ENCODE peak calls at places on chromosomes 12 and 14, in seven cellular contexts. W is AG04450, F is HL-60, R is mesothelial cell of epicardium, K is A549, O is WTC11, J is fibroblast of lung. E is an unnamed sample.
A peak's percentile ranks its signal among the peaks of the same experiment; 100 is the strongest.

GRCh38 chr12:54017845-54018607 is 9.2 kb downstream of the HOXC8 start:
- DNase-seq in W (no peak), F (peak; percentile 57), R (peak; percentile 86), K (peak; percentile 92), O (peak; percentile 83), J (peak; percentile 52), E (peak; percentile 66)

GRCh38 chr12:22100952-22101748 is 55.1 kb downstream of the CMAS start:
- DNase-seq in W (peak; percentile 15), F (peak; percentile 71), R (no peak), K (no peak), O (peak; percentile 44), J (peak; percentile 83), E (peak; percentile 53)

GRCh38 chr14:62101189-62101588 is 339.0 kb downstream of the SNAPC1 start:
- DNase-seq in W (no peak), F (no peak), R (no peak), K (no peak), O (no peak), J (no peak), E (no peak)

GRCh38 chr12:12387521-12387920 is 30.6 kb downstream of the BORCS5 start:
- DNase-seq in W (no peak), F (no peak), R (no peak), K (no peak), O (no peak), J (peak; percentile 75), E (no peak)

GRCh38 chr14:58331111-58331510 is 32.8 kb downstream of the ARID4A start:
- DNase-seq in W (peak; percentile 94), F (peak; percentile 93), R (peak; percentile 93), K (peak; percentile 11), O (peak; percentile 17), J (peak; percentile 99), E (peak; percentile 69)

GRCh38 chr14:91454580-91454979 is 37.0 kb upstream of the CCDC88C start:
- DNase-seq in W (no peak), F (no peak), R (no peak), K (no peak), O (no peak), J (no peak), E (no peak)

GRCh38 chr12:67558775-67559174 is 89.8 kb upstream of the DYRK2 start:
- DNase-seq in W (no peak), F (no peak), R (no peak), K (no peak), O (no peak), J (no peak), E (no peak)

GRCh38 chr12:807041-807717 is 54.8 kb downstream of the WNK1 start:
- DNase-seq in W (no peak), F (no peak), R (no peak), K (no peak), O (no peak), J (no peak), E (no peak)

GRCh38 chr14:22839159-22839779 is 2.9 kb downstream of the MMP14 start:
- DNase-seq in W (no peak), F (no peak), R (no peak), K (no peak), O (no peak), J (peak; percentile 81), E (no peak)

GRCh38 chr12:26233620-26234019 is 38.2 kb downstream of the SSPN start:
- DNase-seq in W (peak; percentile 15), F (no peak), R (no peak), K (no peak), O (no peak), J (peak; percentile 44), E (no peak)

GRCh38 chr12:19967486-19967885 is 400.9 kb upstream of the PDE3A start:
- DNase-seq in W (peak; percentile 51), F (no peak), R (no peak), K (peak; percentile 49), O (no peak), J (peak; percentile 82), E (no peak)

GRCh38 chr14:75547552-75548250 is 25.4 kb downstream of the BATF start:
- DNase-seq in W (no peak), F (no peak), R (no peak), K (no peak), O (no peak), J (no peak), E (no peak)

GRCh38 chr14:105026789-105027563 is 6.1 kb upstream of the CDCA4 start:
- DNase-seq in W (no peak), F (no peak), R (no peak), K (no peak), O (no peak), J (peak; percentile 70), E (no peak)

DNA sequence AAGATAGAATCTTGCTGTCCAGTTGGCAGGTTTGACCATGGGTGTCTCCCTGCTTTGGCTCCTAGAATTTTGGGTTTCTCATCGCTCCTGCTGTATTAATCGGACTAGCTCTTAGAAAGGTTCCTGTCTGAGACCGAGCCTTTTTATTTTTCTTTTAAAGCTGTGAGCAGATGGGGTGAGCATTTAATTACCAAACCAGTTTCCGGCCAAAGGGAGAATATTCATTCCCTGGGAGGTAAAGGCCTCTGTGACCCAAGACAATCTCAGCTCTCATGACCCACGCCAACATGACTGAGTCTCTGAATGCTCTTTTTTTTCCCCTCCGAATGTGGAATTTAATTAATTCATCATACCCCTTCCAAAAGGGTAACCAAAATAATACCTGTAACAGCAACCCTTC is 464.7 kb upstream of the TMEM132C start:
- DNase-seq in W (no peak), F (no peak), R (no peak), K (no peak), O (no peak), J (no peak), E (no peak)
- TF ChIP-seq CTCF in W (no peak), F (no peak), R (no peak), K (no peak), O (no peak), J (no peak), E (no peak)

DNA sequence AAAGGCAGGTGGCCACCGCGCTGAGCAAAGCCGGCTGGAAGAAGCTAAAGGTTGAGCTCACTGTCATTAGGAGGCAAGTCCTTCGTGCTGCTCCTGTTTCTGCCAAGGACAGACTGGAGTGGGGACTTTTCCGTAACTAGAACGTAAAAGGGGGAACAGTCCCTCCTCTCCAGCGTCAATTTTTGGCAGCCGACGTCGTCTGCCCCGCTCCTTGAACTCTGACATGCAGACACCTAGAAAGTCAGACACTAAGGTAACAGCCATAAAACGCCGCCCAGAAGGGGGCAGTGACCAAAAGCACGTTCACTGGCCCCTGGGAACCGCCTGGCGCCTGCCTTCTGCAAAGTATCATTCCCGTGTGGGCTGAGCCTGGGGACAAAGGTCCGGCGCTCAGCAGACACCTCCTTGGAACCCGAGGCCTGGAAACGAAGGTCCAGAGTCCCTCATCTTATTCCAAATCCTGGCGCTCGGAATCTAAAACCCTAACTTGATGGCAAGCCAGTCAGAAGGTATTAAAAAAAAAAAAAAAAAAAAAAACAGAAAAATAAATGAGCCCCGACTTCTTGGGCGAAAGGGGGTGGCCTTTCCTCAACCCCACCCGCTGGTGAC is 1.1 kb upstream of the LRP1 start:
- DNase-seq in W (no peak), F (peak; percentile 45), R (no peak), K (peak; percentile 70), O (peak; percentile 76), J (peak; percentile 64), E (peak; percentile 63)
- TF ChIP-seq CTCF in W (peak; percentile 31), F (no peak), R (no peak), K (peak; percentile 36), O (no peak), J (no peak), E (no peak)

GRCh38 chr12:92462527-92462926 is 240.3 kb upstream of the PLEKHG7 start:
- DNase-seq in W (no peak), F (no peak), R (no peak), K (no peak), O (no peak), J (no peak), E (no peak)

GRCh38 chr12:92458996-92459395 is 243.8 kb upstream of the PLEKHG7 start:
- DNase-seq in W (no peak), F (no peak), R (no peak), K (no peak), O (no peak), J (no peak), E (no peak)

GRCh38 chr12:92463171-92463570 is 239.6 kb upstream of the PLEKHG7 start:
- DNase-seq in W (no peak), F (no peak), R (no peak), K (no peak), O (no peak), J (no peak), E (no peak)

GRCh38 chr12:92464911-92465310 is 237.9 kb upstream of the PLEKHG7 start:
- DNase-seq in W (no peak), F (no peak), R (peak; percentile 45), K (no peak), O (no peak), J (no peak), E (no peak)

DNA sequence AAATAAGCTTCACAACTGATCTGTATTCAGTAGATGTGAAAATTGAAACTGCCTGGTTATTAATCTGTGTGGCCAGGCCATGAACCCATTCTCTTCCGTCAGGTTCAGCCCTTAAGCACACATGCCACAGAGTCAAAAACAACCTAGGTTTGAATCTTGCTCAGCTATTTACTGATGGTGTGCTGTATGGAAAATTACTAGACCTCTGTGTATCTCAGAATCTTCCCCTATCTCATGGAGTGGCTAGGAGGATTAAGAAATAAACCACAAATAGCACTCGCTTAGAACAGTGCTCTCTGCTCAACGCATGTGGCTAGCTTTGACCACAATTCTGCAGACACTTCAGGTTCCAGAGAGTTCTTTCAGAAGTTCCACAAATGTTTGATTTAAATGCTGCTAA is 240.7 kb upstream of the PLEKHG7 start:
- DNase-seq in W (no peak), F (peak; percentile 83), R (no peak), K (no peak), O (no peak), J (no peak), E (no peak)
- TF ChIP-seq CTCF in W (no peak), F (no peak), R (no peak), K (no peak), O (no peak), J (no peak), E (no peak)

DNA sequence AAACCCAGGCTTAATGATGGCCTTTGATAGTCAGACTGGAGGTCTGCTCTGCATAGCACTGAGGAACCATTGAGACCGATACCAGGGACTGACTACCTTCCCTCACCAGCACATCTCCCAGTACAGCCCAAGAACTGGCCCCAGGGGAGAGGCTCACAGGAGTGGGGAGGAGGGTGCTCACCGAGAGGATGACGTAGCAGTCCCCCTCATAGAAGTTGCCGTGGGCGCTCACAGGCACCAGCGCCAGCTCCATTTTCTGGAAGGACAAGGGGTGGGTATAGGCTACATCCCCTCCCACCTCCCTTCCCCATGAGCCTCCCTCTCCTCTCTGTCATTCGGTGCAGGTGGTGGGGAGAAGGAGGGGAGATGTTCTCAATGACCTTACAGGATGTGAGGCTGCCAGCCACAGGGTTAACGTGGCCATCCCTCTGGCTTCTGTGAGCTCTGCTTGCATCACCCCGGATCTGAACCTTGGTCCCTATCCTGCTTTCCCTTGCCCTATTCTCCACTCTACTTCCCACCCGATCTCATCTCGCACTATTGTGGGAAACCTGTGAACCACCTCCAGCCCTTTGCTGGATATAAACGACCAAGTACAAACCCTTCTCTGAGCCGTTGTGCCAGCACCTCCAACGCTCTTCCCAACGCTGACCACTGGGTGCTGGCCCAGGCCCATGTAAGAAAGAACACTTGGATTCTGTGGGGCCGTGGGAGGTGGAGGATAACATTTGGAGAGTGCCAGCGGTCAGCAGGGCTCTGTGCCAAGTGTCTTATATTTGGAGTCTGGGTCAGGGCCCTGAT is 4.4 kb downstream of the AVIL start:
- DNase-seq in W (no peak), F (no peak), R (no peak), K (no peak), O (no peak), J (peak; percentile 77), E (no peak)
- TF ChIP-seq CTCF in W (peak; percentile 4), F (no peak), R (no peak), K (no peak), O (no peak), J (peak; percentile 24), E (no peak)

E was measured in endothelial cell.